ENCODE peak calls at places on chromosomes 4 and X, in five cellular contexts. One of them, this sample, is unnamed.

GRCh38 chr4:69830529-69831269 is 29.2 kb downstream of the SULT1E1 start:
- DNase-seq in tibial artery: no peak
- DNase-seq in astrocyte of the spinal cord: peak
- DNase-seq in cardiac muscle cell: peak
- DNase-seq in neural crest cell: no peak
- DNase-seq in this sample: no peak

GRCh38 chr4:173333658-173334084 is 487 bp downstream of the HMGB2 start:
- DNase-seq in cardiac muscle cell: peak
- DNase-seq in tibial artery: peak
- DNase-seq in neural crest cell: no peak
- DNase-seq in astrocyte of the spinal cord: peak
- DNase-seq in this sample: no peak

GRCh38 chr4:22129454-22130075 is 181.0 kb upstream of the KCNIP4 start:
- DNase-seq in neural crest cell: peak
- DNase-seq in cardiac muscle cell: peak
- DNase-seq in tibial artery: no peak
- DNase-seq in astrocyte of the spinal cord: peak
- DNase-seq in this sample: no peak

GRCh38 chrX:69510914-69511513 is 6.9 kb downstream of the NALF2 start:
- DNase-seq in cardiac muscle cell: no peak
- DNase-seq in astrocyte of the spinal cord: no peak
- DNase-seq in neural crest cell: no peak
- DNase-seq in tibial artery: no peak
- DNase-seq in this sample: no peak

GRCh38 chr4:66949424-66949823 is 595.9 kb downstream of the CENPC start:
- DNase-seq in astrocyte of the spinal cord: no peak
- DNase-seq in tibial artery: no peak
- DNase-seq in neural crest cell: no peak
- DNase-seq in cardiac muscle cell: no peak
- DNase-seq in this sample: no peak

GRCh38 chr4:8761167-8761823 is 110.3 kb downstream of the HMX1 start:
- DNase-seq in astrocyte of the spinal cord: no peak
- DNase-seq in cardiac muscle cell: no peak
- DNase-seq in neural crest cell: no peak
- DNase-seq in tibial artery: peak
- DNase-seq in this sample: peak

GRCh38 chrX:153967536-153968214 is 3.9 kb downstream of the HCFC1 start:
- DNase-seq in astrocyte of the spinal cord: no peak
- DNase-seq in neural crest cell: no peak
- DNase-seq in tibial artery: no peak
- DNase-seq in cardiac muscle cell: no peak
- DNase-seq in this sample: no peak

GRCh38 chr4:2255501-2256155 is 6.3 kb downstream of the MXD4 start:
- DNase-seq in astrocyte of the spinal cord: peak
- DNase-seq in neural crest cell: no peak
- DNase-seq in tibial artery: peak
- DNase-seq in cardiac muscle cell: peak
- DNase-seq in this sample: peak

GRCh38 chrX:15299945-15300851 is 15.2 kb downstream of the ASB11 start:
- DNase-seq in astrocyte of the spinal cord: peak
- DNase-seq in neural crest cell: peak
- DNase-seq in cardiac muscle cell: peak
- DNase-seq in tibial artery: no peak
- DNase-seq in this sample: no peak

GRCh38 chr4:88147799-88148217 is 10.6 kb downstream of the ABCG2 start:
- DNase-seq in neural crest cell: no peak
- DNase-seq in cardiac muscle cell: no peak
- DNase-seq in tibial artery: no peak
- DNase-seq in astrocyte of the spinal cord: no peak
- DNase-seq in this sample: no peak

GRCh38 chr4:156584100-156584499 is 387.5 kb downstream of the PDGFC start:
- DNase-seq in neural crest cell: no peak
- DNase-seq in cardiac muscle cell: peak
- DNase-seq in tibial artery: no peak
- DNase-seq in astrocyte of the spinal cord: no peak
- DNase-seq in this sample: no peak

GRCh38 chr4:145851516-145852201 is 87.0 kb downstream of the ZNF827 start:
- DNase-seq in astrocyte of the spinal cord: no peak
- DNase-seq in neural crest cell: no peak
- DNase-seq in tibial artery: no peak
- DNase-seq in cardiac muscle cell: no peak
- DNase-seq in this sample: no peak

GRCh38 chr4:617644-618330 is 7.6 kb upstream of the PDE6B start:
- DNase-seq in neural crest cell: no peak
- DNase-seq in astrocyte of the spinal cord: no peak
- DNase-seq in tibial artery: no peak
- DNase-seq in cardiac muscle cell: no peak
- DNase-seq in this sample: no peak

GRCh38 chrX:40843643-40844042 is 108.3 kb upstream of the MED14 start:
- DNase-seq in tibial artery: no peak
- DNase-seq in neural crest cell: no peak
- DNase-seq in astrocyte of the spinal cord: no peak
- DNase-seq in cardiac muscle cell: no peak
- DNase-seq in this sample: no peak

GRCh38 chr4:73853246-73853704 is at the start of gene PF4V1:
- DNase-seq in cardiac muscle cell: peak
- DNase-seq in astrocyte of the spinal cord: peak
- DNase-seq in neural crest cell: no peak
- DNase-seq in tibial artery: no peak
- DNase-seq in this sample: no peak

GRCh38 chrX:21745756-21746155 is 12.2 kb downstream of the SMPX start:
- DNase-seq in tibial artery: peak
- DNase-seq in astrocyte of the spinal cord: peak
- DNase-seq in neural crest cell: peak
- DNase-seq in cardiac muscle cell: peak
- DNase-seq in this sample: peak

GRCh38 chr4:112633477-112634235 is 3.1 kb downstream of the ZGRF1 start:
- DNase-seq in cardiac muscle cell: peak
- DNase-seq in tibial artery: no peak
- DNase-seq in astrocyte of the spinal cord: peak
- DNase-seq in neural crest cell: no peak
- DNase-seq in this sample: no peak

GRCh38 chrX:119790977-119791436 is 423 bp downstream of the RPL39 start:
- DNase-seq in tibial artery: peak
- DNase-seq in neural crest cell: peak
- DNase-seq in astrocyte of the spinal cord: peak
- DNase-seq in cardiac muscle cell: peak
- DNase-seq in this sample: no peak

GRCh38 chr4:8651661-8652180 is 59.2 kb downstream of the CPZ start:
- DNase-seq in cardiac muscle cell: no peak
- DNase-seq in neural crest cell: no peak
- DNase-seq in astrocyte of the spinal cord: no peak
- DNase-seq in tibial artery: no peak
- DNase-seq in this sample: peak

GRCh38 chr4:128979934-128980333 is 113.4 kb downstream of the SCLT1 start:
- DNase-seq in tibial artery: no peak
- DNase-seq in cardiac muscle cell: peak
- DNase-seq in neural crest cell: no peak
- DNase-seq in astrocyte of the spinal cord: peak
- DNase-seq in this sample: no peak

GRCh38 chr4:3825530-3825929 is 59.3 kb downstream of the ADRA2C start:
- DNase-seq in cardiac muscle cell: no peak
- DNase-seq in astrocyte of the spinal cord: no peak
- DNase-seq in neural crest cell: no peak
- DNase-seq in tibial artery: no peak
- DNase-seq in this sample: no peak

GRCh38 chrX:19789782-19790181 is 97.6 kb downstream of the SH3KBP1 start:
- DNase-seq in tibial artery: no peak
- DNase-seq in cardiac muscle cell: no peak
- DNase-seq in neural crest cell: no peak
- DNase-seq in astrocyte of the spinal cord: no peak
- DNase-seq in this sample: no peak

GRCh38 chr4:54971474-54971950 is 153.9 kb downstream of the KDR start:
- DNase-seq in tibial artery: no peak
- DNase-seq in cardiac muscle cell: peak
- DNase-seq in neural crest cell: no peak
- DNase-seq in astrocyte of the spinal cord: peak
- DNase-seq in this sample: no peak

GRCh38 chr4:133465022-133465421 is 315.9 kb downstream of the PCDH10 start:
- DNase-seq in cardiac muscle cell: peak
- DNase-seq in astrocyte of the spinal cord: no peak
- DNase-seq in neural crest cell: no peak
- DNase-seq in tibial artery: no peak
- DNase-seq in this sample: no peak

GRCh38 chr4:41135761-41136160 is 78.6 kb downstream of the APBB2 start:
- DNase-seq in cardiac muscle cell: no peak
- DNase-seq in astrocyte of the spinal cord: no peak
- DNase-seq in tibial artery: no peak
- DNase-seq in neural crest cell: no peak
- DNase-seq in this sample: no peak

GRCh38 chr4:44016582-44017421 is 431.8 kb downstream of the KCTD8 start:
- DNase-seq in tibial artery: no peak
- DNase-seq in cardiac muscle cell: no peak
- DNase-seq in neural crest cell: no peak
- DNase-seq in astrocyte of the spinal cord: peak
- DNase-seq in this sample: no peak
- TF ChIP-seq CTCF in tibial artery: no peak
- TF ChIP-seq CTCF in cardiac muscle cell: no peak
- TF ChIP-seq CTCF in neural crest cell: no peak
- TF ChIP-seq CTCF in astrocyte of the spinal cord: no peak
- TF ChIP-seq CTCF in this sample: no peak

GRCh38 chr4:102213031-102213430 is 132.3 kb downstream of the SLC39A8 start:
- DNase-seq in tibial artery: no peak
- DNase-seq in cardiac muscle cell: no peak
- DNase-seq in astrocyte of the spinal cord: no peak
- DNase-seq in neural crest cell: no peak
- DNase-seq in this sample: no peak
- TF ChIP-seq CTCF in tibial artery: no peak
- TF ChIP-seq CTCF in cardiac muscle cell: no peak
- TF ChIP-seq CTCF in astrocyte of the spinal cord: no peak
- TF ChIP-seq CTCF in neural crest cell: no peak
- TF ChIP-seq CTCF in this sample: no peak

DNA sequence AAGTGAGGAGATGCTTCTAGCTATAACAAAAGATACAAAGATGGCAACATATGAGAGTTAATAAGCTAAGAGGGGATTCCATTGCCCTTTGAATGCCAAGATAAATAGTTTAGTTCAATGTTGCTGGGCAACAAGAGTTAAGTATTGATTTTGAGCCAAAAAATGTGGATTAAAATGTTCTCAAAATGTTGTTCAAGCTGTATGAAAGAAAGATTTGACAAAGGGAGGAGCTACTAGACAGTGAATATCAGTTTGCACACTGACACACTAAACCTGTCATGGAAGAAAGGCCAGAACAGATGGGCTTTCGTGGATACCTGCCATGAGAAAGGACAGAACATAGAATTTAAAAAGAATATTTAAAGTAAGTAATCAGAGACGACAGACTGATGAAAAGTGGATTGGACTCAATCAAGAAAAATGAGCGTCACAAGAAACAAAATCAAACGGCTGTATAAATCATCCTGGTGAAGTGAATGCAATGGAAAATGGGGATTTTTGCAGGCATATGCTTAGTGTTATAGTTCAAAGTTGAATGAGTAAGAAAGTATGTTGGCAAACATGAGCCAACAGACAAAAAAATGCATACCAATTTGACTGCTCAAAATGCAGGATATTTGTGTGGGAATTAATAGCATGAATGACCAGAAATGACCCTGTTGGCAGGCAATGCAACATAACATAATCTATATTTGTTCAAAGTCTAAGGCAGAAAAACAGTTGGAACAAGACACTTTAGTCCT is 7.5 kb downstream of the PCDH18 start:
- DNase-seq in tibial artery: no peak
- DNase-seq in neural crest cell: no peak
- DNase-seq in cardiac muscle cell: peak
- DNase-seq in astrocyte of the spinal cord: peak
- DNase-seq in this sample: no peak
- TF ChIP-seq CTCF in tibial artery: no peak
- TF ChIP-seq CTCF in neural crest cell: no peak
- TF ChIP-seq CTCF in cardiac muscle cell: no peak
- TF ChIP-seq CTCF in astrocyte of the spinal cord: no peak
- TF ChIP-seq CTCF in this sample: no peak

GRCh38 chr4:142282870-142283431 is 563.1 kb downstream of the INPP4B start:
- DNase-seq in cardiac muscle cell: peak
- DNase-seq in astrocyte of the spinal cord: peak
- DNase-seq in neural crest cell: peak
- DNase-seq in tibial artery: no peak
- DNase-seq in this sample: no peak
- TF ChIP-seq CTCF in cardiac muscle cell: peak
- TF ChIP-seq CTCF in astrocyte of the spinal cord: peak
- TF ChIP-seq CTCF in neural crest cell: peak
- TF ChIP-seq CTCF in tibial artery: peak
- TF ChIP-seq CTCF in this sample: no peak